ENCODE peak calls at places on chromosome 15, in four cellular contexts. X is HepG2, P is A549, N is K562. H is an unnamed sample.
A peak's percentile ranks its signal among the peaks of the same experiment; 100 is the strongest.

GRCh38 chr15:33858836-33859235 is 109.5 kb upstream of the CHRM5 start:
- DNase-seq in X (no peak), P (no peak), N (no peak), H (no peak)

GRCh38 chr15:92619380-92620101 is 36.0 kb downstream of the FAM174B start:
- DNase-seq in X (no peak), P (no peak), N (no peak), H (no peak)

GRCh38 chr15:73857193-73857920 is 16.0 kb upstream of the TBC1D21 start:
- DNase-seq in X (no peak), P (no peak), N (no peak), H (no peak)

GRCh38 chr15:73804421-73804820 is 51.3 kb upstream of the INSYN1 start:
- DNase-seq in X (no peak), P (no peak), N (no peak), H (no peak)

GRCh38 chr15:68364660-68365035 is 67.3 kb downstream of the ITGA11 start:
- DNase-seq in X (no peak), P (no peak), N (no peak), H (no peak)

GRCh38 chr15:74421302-74422245 is 12.2 kb downstream of the SEMA7A start:
- DNase-seq in X (peak; percentile 79), P (no peak), N (no peak), H (no peak)

GRCh38 chr15:75360391-75360790 is 8.0 kb downstream of the MAN2C1 start:
- DNase-seq in X (no peak), P (no peak), N (no peak), H (no peak)

GRCh38 chr15:74937602-74938371 is at the start of gene COX5A:
- DNase-seq in X (peak; percentile 85), P (peak; percentile 93), N (peak; percentile 93), H (peak; percentile 98)

GRCh38 chr15:26848498-26848897 is 18.4 kb upstream of the GABRA5 start:
- DNase-seq in X (no peak), P (no peak), N (no peak), H (no peak)

GRCh38 chr15:67543348-67543718 is 830 bp downstream of the MAP2K5 start:
- DNase-seq in X (no peak), P (peak; percentile 28), N (peak; percentile 18), H (no peak)

GRCh38 chr15:101615986-101616848 is 36.0 kb downstream of the TM2D3 start:
- DNase-seq in X (peak; percentile 60), P (peak; percentile 74), N (peak; percentile 93), H (peak; percentile 88)

GRCh38 chr15:30791239-30791638 is 112.5 kb upstream of the FAN1 start:
- DNase-seq in X (no peak), P (peak; percentile 4), N (peak; percentile 74), H (peak; percentile 77)

DNA sequence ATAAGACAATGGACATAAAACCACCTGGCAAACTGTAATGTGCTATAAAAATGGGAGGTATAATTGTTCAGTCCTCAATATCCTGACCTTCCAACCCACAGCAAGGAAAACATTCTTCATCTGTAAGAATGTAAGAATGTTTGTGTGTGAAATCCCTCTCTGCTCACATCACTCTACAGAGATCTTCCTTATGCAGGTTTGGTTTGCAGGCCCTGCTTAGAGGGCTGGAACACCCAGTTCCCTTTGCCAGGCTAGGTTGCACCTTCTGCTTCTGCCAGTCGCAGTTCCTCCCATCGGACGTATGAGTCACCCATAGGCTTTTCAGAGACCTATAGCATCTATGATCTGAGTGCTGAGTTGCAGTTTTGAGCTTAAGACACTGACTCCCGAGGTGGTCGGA is 24.1 kb upstream of the MINAR1 start:
- DNase-seq in X (no peak), P (no peak), N (no peak), H (no peak)
- TF ChIP-seq JUNB in X (no peak), P (no peak), N (no peak), H (no peak)

GRCh38 chr15:95327661-95328060 is 1002.8 kb upstream of the NR2F2 start:
- DNase-seq in X (no peak), P (no peak), N (no peak), H (peak; percentile 26)

GRCh38 chr15:95326689-95327525 is 1003.6 kb upstream of the NR2F2 start:
- DNase-seq in X (no peak), P (no peak), N (no peak), H (peak; percentile 57)

GRCh38 chr15:95324596-95325135 is 1005.8 kb upstream of the NR2F2 start:
- DNase-seq in X (no peak), P (no peak), N (no peak), H (no peak)

GRCh38 chr15:95323798-95324197 is 1006.7 kb upstream of the NR2F2 start:
- DNase-seq in X (no peak), P (no peak), N (no peak), H (no peak)

GRCh38 chr15:95325763-95326688 is 1004.5 kb upstream of the NR2F2 start:
- DNase-seq in X (no peak), P (no peak), N (no peak), H (no peak)
- TF ChIP-seq JUNB in X (no peak), P (no peak), N (no peak), H (no peak)

DNA sequence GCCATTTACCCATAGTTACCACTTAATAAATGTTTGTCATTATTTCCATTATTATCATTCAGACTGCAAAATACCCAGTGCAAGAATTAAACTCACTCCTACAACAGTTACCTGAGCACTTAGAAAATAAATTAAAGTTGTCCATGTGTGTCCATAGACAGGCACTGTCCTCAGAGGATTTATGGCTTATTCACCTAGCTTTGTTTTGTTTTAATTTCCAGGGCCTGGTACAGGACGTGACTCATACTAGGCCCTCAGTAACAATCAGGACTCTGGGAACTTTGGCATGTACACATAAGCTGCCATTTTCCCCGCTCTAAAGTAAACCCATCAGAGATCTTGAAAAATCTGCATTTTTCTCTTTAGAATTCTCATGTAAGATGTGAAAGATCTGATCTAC is 458.5 kb upstream of the ARRDC4 start:
- DNase-seq in X (no peak), P (no peak), N (no peak), H (no peak)
- TF ChIP-seq JUNB in X (no peak), P (no peak), N (no peak), H (no peak)

DNA sequence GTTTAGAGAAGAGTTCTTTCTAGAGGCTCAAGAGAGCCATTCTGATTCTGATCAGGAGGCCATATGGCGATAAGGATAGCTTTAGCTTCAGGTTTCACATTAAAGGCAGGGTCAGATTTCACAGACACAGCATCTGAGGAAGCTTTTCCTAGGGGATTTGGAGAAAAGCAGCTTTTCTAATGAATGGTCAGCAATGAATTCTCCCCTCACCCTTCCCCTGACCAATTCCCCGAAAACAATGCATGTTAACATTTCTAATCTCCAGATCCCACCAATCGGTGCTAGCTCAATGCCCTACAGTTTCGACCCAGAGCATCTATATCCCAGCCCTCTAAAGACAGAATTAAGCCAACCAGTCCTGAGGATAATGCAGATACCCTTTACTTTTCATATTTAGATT is 9.8 kb downstream of the AGBL1 start:
- DNase-seq in X (no peak), P (no peak), N (no peak), H (peak; percentile 39)
- TF ChIP-seq JUNB in X (no peak), P (no peak), N (no peak), H (no peak)

GRCh38 chr15:39506146-39506545 is 74.7 kb upstream of the THBS1 start:
- DNase-seq in X (no peak), P (no peak), N (no peak), H (no peak)
- TF ChIP-seq JUNB in X (no peak), P (no peak), N (no peak), H (no peak)

GRCh38 chr15:85024003-85024402 is 42.3 kb downstream of the PDE8A start:
- DNase-seq in X (no peak), P (no peak), N (peak; percentile 64), H (no peak)

GRCh38 chr15:85021409-85021808 is 39.8 kb downstream of the PDE8A start:
- DNase-seq in X (no peak), P (no peak), N (no peak), H (no peak)

GRCh38 chr15:85022860-85023403 is 41.3 kb downstream of the PDE8A start:
- DNase-seq in X (no peak), P (no peak), N (no peak), H (no peak)

GRCh38 chr15:85016275-85016674 is 34.6 kb downstream of the PDE8A start:
- DNase-seq in X (no peak), P (no peak), N (no peak), H (no peak)

GRCh38 chr15:85019815-85020590 is 38.3 kb downstream of the PDE8A start:
- DNase-seq in X (no peak), P (no peak), N (no peak), H (no peak)
- TF ChIP-seq JUNB in X (no peak), P (no peak), N (no peak), H (no peak)

DNA sequence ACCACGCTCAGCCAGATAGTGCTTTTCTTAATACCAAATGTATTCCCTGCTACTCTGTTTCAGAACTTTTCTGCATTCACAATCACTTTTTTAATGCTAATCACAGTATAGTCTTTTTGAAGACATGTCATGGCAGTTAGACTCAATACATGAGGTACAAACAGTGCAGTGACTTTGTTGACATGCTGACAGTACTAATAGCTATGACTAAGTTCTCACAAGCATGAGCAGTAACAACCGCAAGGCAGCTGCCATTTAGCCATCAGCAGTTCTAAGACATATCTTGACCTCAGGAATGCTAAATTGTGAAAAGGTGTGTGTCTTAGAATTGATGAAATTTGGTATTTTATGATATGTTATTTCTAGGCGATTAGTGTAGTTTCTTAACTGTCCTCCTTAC is 60.7 kb upstream of the FURIN start:
- DNase-seq in X (no peak), P (no peak), N (no peak), H (no peak)
- TF ChIP-seq JUNB in X (no peak), P (no peak), N (no peak), H (no peak)

GRCh38 chr15:63915209-63915887 is 81.6 kb upstream of the HERC1 start:
- DNase-seq in X (no peak), P (no peak), N (peak; percentile 38), H (no peak)

GRCh38 chr15:63917588-63918316 is 84.0 kb upstream of the HERC1 start:
- DNase-seq in X (no peak), P (no peak), N (no peak), H (no peak)

GRCh38 chr15:63913786-63914185 is 80.0 kb upstream of the HERC1 start:
- DNase-seq in X (no peak), P (no peak), N (no peak), H (no peak)

GRCh38 chr15:63918317-63918672 is 84.5 kb upstream of the HERC1 start:
- DNase-seq in X (no peak), P (no peak), N (no peak), H (peak; percentile 45)

GRCh38 chr15:63915888-63916731 is 82.4 kb upstream of the HERC1 start:
- DNase-seq in X (no peak), P (peak; percentile 59), N (peak; percentile 51), H (peak; percentile 87)
- TF ChIP-seq JUNB in X (no peak), P (no peak), N (no peak), H (no peak)